ENCODE peak calls at places on chromosome 1, in seven cellular contexts. E is adrenal gland; R is bronchial epithelial cell; V is SK-N-SH; S is effector memory CD4-positive, alpha-beta T cell; B is heart right ventricle; D is A549. L is an unnamed sample.

GRCh38 chr1:210376836-210377377 is 48.2 kb downstream of the HHAT start:
- DNase-seq in E (no peak), R (no peak), V (no peak), S (no peak), B (no peak), D (no peak), L (peak)

GRCh38 chr1:29235955-29236742 is at the start of gene PTPRU:
- DNase-seq in E (peak), R (peak), V (peak), S (peak), B (peak), D (peak), L (peak)

GRCh38 chr1:174398246-174398645 is 49.5 kb upstream of the GPR52 start:
- DNase-seq in E (no peak), R (no peak), V (no peak), S (no peak), B (no peak), D (no peak), L (peak)

GRCh38 chr1:232267092-232267836 is 362.7 kb downstream of the SIPA1L2 start:
- DNase-seq in E (no peak), R (peak), V (no peak), S (no peak), B (no peak), D (no peak), L (no peak)

GRCh38 chr1:180376253-180376652 is 126.1 kb downstream of the ACBD6 start:
- DNase-seq in E (no peak), R (no peak), V (no peak), S (no peak), B (no peak), D (no peak), L (no peak)

GRCh38 chr1:180057883-180058396 is 96.7 kb upstream of the QSOX1 start:
- DNase-seq in E (no peak), R (no peak), V (no peak), S (no peak), B (no peak), D (no peak), L (peak)

GRCh38 chr1:149844096-149844495 is 55.3 kb upstream of the BOLA1 start:
- DNase-seq in E (peak), R (peak), V (no peak), S (no peak), B (no peak), D (peak), L (peak)

GRCh38 chr1:209704584-209704983 is at the start of gene HSD11B1:
- DNase-seq in E (peak), R (no peak), V (no peak), S (no peak), B (peak), D (no peak), L (peak)

GRCh38 chr1:52141513-52142219 is at the start of gene ZFYVE9:
- DNase-seq in E (peak), R (peak), V (peak), S (peak), B (peak), D (peak), L (peak)

GRCh38 chr1:68814067-68814466 is 317.2 kb upstream of the DEPDC1 start:
- DNase-seq in E (no peak), R (no peak), V (no peak), S (no peak), B (no peak), D (no peak), L (no peak)

GRCh38 chr1:1511533-1512285 is at the start of gene ATAD3A:
- DNase-seq in E (peak), R (peak), V (peak), S (peak), B (peak), D (peak), L (peak)

GRCh38 chr1:9721606-9722377 is 70.3 kb downstream of the PIK3CD start:
- DNase-seq in E (no peak), R (no peak), V (peak), S (peak), B (peak), D (peak), L (no peak)

GRCh38 chr1:52576074-52576473 is 23.2 kb upstream of the TUT4 start:
- DNase-seq in E (no peak), R (no peak), V (no peak), S (no peak), B (no peak), D (no peak), L (no peak)

GRCh38 chr1:165858928-165859845 is 31.8 kb downstream of the UCK2 start:
- DNase-seq in E (no peak), R (no peak), V (no peak), S (no peak), B (no peak), D (no peak), L (no peak)

GRCh38 chr1:3987669-3988235 is 87.7 kb upstream of the C1orf174 start:
- DNase-seq in E (no peak), R (no peak), V (no peak), S (no peak), B (no peak), D (no peak), L (no peak)

GRCh38 chr1:25523512-25523911 is 19.9 kb upstream of the LDLRAP1 start:
- DNase-seq in E (peak), R (no peak), V (peak), S (no peak), B (no peak), D (no peak), L (peak)

GRCh38 chr1:14055442-14056225 is 355.6 kb downstream of the PRDM2 start:
- DNase-seq in E (no peak), R (peak), V (no peak), S (no peak), B (no peak), D (no peak), L (peak)

GRCh38 chr1:220974431-220974830 is 95.2 kb downstream of the HLX start:
- DNase-seq in E (no peak), R (no peak), V (no peak), S (no peak), B (no peak), D (no peak), L (no peak)

GRCh38 chr1:61435226-61435625 is 289.7 kb downstream of the TM2D1 start:
- DNase-seq in E (no peak), R (no peak), V (no peak), S (no peak), B (no peak), D (no peak), L (no peak)

GRCh38 chr1:87392241-87393192 is 63.8 kb downstream of the LMO4 start:
- DNase-seq in E (peak), R (peak), V (no peak), S (no peak), B (no peak), D (no peak), L (peak)

GRCh38 chr1:70140343-70140742 is 65.0 kb downstream of the LRRC40 start:
- DNase-seq in E (peak), R (no peak), V (no peak), S (no peak), B (peak), D (no peak), L (peak)

GRCh38 chr1:28050746-28051145 is 37.7 kb downstream of the EYA3 start:
- DNase-seq in E (no peak), R (no peak), V (no peak), S (no peak), B (no peak), D (no peak), L (no peak)

GRCh38 chr1:34591751-34592629 is 162.9 kb upstream of the GJB5 start:
- DNase-seq in E (no peak), R (no peak), V (no peak), S (no peak), B (no peak), D (no peak), L (no peak)

GRCh38 chr1:32600034-32600433 is 50.3 kb downstream of the ZBTB8OS start:
- DNase-seq in E (no peak), R (no peak), V (peak), S (no peak), B (no peak), D (no peak), L (no peak)

GRCh38 chr1:153616144-153616884 is at the start of gene S100A14:
- DNase-seq in E (no peak), R (peak), V (no peak), S (no peak), B (no peak), D (no peak), L (no peak)

GRCh38 chr1:221503268-221503667 is 238.6 kb downstream of the DUSP10 start:
- DNase-seq in E (no peak), R (peak), V (no peak), S (no peak), B (no peak), D (no peak), L (no peak)

GRCh38 chr1:52668711-52669110 is 29.4 kb downstream of the COA7 start:
- DNase-seq in E (peak), R (peak), V (no peak), S (no peak), B (no peak), D (no peak), L (peak)

GRCh38 chr1:23384312-23385058 is 14.8 kb upstream of the ZNF436 start:
- DNase-seq in E (peak), R (peak), V (no peak), S (no peak), B (no peak), D (no peak), L (peak)

GRCh38 chr1:40014812-40015594 is 25.5 kb upstream of the CAP1 start:
- DNase-seq in E (no peak), R (peak), V (no peak), S (no peak), B (no peak), D (peak), L (peak)

GRCh38 chr1:20573987-20574386 is 14.9 kb upstream of the CDA start:
- DNase-seq in E (no peak), R (no peak), V (no peak), S (no peak), B (no peak), D (no peak), L (no peak)

GRCh38 chr1:214718724-214719123 is 115.7 kb downstream of the CENPF start:
- DNase-seq in E (no peak), R (peak), V (no peak), S (no peak), B (no peak), D (no peak), L (peak)

GRCh38 chr1:20483833-20484525 is 2.0 kb downstream of the CAMK2N1 start:
- DNase-seq in E (peak), R (no peak), V (peak), S (no peak), B (no peak), D (no peak), L (no peak)

GRCh38 chr1:25579947-25580309 is 36.5 kb downstream of the LDLRAP1 start:
- DNase-seq in E (no peak), R (no peak), V (peak), S (no peak), B (no peak), D (no peak), L (no peak)

GRCh38 chr1:209815931-209816338 is 10.0 kb upstream of the IRF6 start:
- DNase-seq in E (no peak), R (peak), V (no peak), S (no peak), B (no peak), D (no peak), L (no peak)

GRCh38 chr1:24850353-24850905 is 79.6 kb downstream of the RUNX3 start:
- DNase-seq in E (no peak), R (no peak), V (no peak), S (no peak), B (no peak), D (no peak), L (peak)

GRCh38 chr1:220690140-220691038 is at the start of gene C1orf115:
- DNase-seq in E (peak), R (peak), V (peak), S (peak), B (peak), D (peak), L (peak)

GRCh38 chr1:61853545-61853944 is 111.3 kb downstream of the PATJ start:
- DNase-seq in E (no peak), R (peak), V (peak), S (no peak), B (no peak), D (no peak), L (peak)

GRCh38 chr1:243409284-243409683 is 153.4 kb downstream of the SDCCAG8 start:
- DNase-seq in E (no peak), R (no peak), V (no peak), S (no peak), B (no peak), D (peak), L (peak)

GRCh38 chr1:119141660-119142059 is 1.2 kb upstream of the WARS2 start:
- DNase-seq in E (no peak), R (no peak), V (no peak), S (no peak), B (no peak), D (no peak), L (no peak)
- H3K4me3 ChIP-seq in E (no peak), R (no peak), V (no peak), S (no peak), B (no peak), D (peak), L (no peak)

GRCh38 chr1:155007253-155007828 is 4.7 kb downstream of the ZBTB7B start:
- DNase-seq in E (peak), R (no peak), V (no peak), S (no peak), B (peak), D (no peak), L (no peak)
- H3K4me3 ChIP-seq in E (no peak), R (peak), V (no peak), S (no peak), B (no peak), D (no peak), L (no peak)

GRCh38 chr1:6691507-6691906 is 10.1 kb downstream of the DNAJC11 start:
- DNase-seq in E (no peak), R (no peak), V (no peak), S (no peak), B (no peak), D (no peak), L (peak)

GRCh38 chr1:6692956-6693355 is 8.7 kb downstream of the DNAJC11 start:
- DNase-seq in E (no peak), R (no peak), V (no peak), S (no peak), B (no peak), D (no peak), L (no peak)

GRCh38 chr1:6690186-6690585 is 11.4 kb downstream of the DNAJC11 start:
- DNase-seq in E (no peak), R (no peak), V (no peak), S (no peak), B (no peak), D (no peak), L (no peak)

GRCh38 chr1:6695861-6696260 is 5.8 kb downstream of the DNAJC11 start:
- DNase-seq in E (no peak), R (no peak), V (no peak), S (no peak), B (no peak), D (no peak), L (no peak)

DNA sequence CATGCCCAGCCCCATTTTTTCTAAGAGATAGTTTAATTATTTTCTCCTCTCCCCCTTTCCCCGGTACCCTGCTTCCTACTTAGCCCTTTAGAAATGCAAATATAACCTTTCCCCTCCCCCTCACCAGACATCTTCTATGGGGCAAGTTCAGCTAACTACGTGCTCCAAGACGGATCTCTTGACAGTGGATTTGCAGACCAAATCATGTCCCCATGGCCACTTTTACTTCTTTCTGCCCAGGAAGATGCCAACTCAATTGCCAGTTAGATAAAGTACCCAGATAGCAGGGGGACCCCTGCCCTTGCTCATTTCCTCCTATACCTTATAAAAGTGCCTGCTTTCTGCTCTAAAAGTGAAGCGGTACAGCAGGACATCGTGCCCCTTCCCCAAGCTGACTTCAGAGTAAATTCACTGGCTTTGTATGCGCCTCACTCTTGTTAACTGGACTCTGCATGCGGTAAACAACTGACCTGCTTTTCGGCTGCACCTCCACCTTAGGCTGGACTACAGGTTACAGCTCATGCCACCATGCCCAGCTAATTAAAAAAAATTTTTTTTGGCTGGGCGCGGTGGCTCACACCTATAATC is 7.4 kb downstream of the DNAJC11 start:
- DNase-seq in E (no peak), R (no peak), V (no peak), S (no peak), B (no peak), D (no peak), L (no peak)
- H3K4me3 ChIP-seq in E (no peak), R (no peak), V (no peak), S (no peak), B (no peak), D (no peak), L (no peak)

GRCh38 chr1:43005460-43006351 is 47.0 kb upstream of the SLC2A1 start:
- DNase-seq in E (no peak), R (no peak), V (peak), S (no peak), B (no peak), D (no peak), L (no peak)

GRCh38 chr1:43008425-43009108 is 49.9 kb upstream of the SLC2A1 start:
- DNase-seq in E (peak), R (no peak), V (no peak), S (no peak), B (no peak), D (no peak), L (no peak)

GRCh38 chr1:43009274-43009673 is 50.6 kb upstream of the SLC2A1 start:
- DNase-seq in E (no peak), R (no peak), V (no peak), S (no peak), B (no peak), D (no peak), L (no peak)

GRCh38 chr1:43007377-43008105 is 48.9 kb upstream of the SLC2A1 start:
- DNase-seq in E (no peak), R (peak), V (no peak), S (no peak), B (no peak), D (no peak), L (no peak)

GRCh38 chr1:43008106-43008424 is 49.4 kb upstream of the SLC2A1 start:
- DNase-seq in E (no peak), R (no peak), V (no peak), S (no peak), B (no peak), D (no peak), L (no peak)
- H3K4me3 ChIP-seq in E (no peak), R (no peak), V (no peak), S (no peak), B (no peak), D (no peak), L (no peak)

DNA sequence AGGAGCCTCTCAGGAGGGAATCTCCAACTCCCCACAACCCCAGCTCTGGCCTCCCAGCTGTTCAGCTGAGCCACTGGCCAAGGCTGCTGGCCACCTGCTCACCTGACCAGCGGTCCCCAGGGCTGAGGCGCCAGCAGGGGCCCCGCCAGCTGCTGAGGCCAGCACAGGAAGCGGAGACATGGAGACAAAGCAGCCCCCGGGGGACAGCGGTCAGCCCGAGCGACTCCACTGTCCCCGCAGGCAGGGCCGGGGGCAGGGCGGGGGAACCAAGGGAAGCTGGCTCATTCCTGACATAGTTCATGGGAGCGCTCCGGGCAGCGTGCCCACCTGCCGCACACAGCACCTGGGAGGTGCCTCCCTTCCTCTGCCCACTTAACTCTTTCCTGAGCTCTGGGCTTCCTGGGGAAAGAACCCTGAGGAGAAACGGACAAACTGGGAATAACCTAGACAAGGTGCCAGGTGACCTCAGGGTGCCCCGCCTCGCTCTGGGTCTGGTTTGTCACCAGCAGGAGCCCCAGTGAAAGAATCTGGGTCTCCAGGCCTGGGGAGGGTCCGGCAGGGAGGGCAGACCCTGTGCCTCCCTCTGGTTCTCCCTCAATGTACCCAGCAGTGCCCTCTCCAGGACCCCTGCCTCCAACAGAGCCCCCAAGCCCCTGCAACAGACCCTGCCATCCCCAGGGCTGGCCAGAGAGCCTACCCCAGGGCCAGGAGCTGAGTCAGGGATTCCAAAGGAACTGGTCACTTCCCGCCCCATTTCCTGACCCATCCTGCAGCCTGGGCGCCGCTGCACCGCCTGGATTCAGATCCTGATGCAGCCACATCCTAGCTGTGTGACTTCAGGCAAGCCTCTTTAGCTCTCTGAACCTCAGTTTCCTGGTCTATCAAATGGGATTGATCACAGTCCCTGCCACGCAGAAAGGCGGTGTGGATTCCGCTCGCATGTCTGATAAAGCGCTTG is 10.6 kb downstream of the EPHA2 start:
- DNase-seq in E (peak), R (peak), V (no peak), S (no peak), B (peak), D (peak), L (peak)
- H3K4me3 ChIP-seq in E (no peak), R (no peak), V (peak), S (no peak), B (no peak), D (peak), L (peak)